ENCODE peak calls at places on chromosome 12, in four cellular contexts. G, Q, M and P are unnamed samples.

GRCh38 chr12:130704606-130705005 is 11.5 kb downstream of the RIMBP2 start:
- DNase-seq in G (no peak), Q (no peak), M (no peak), P (no peak)

GRCh38 chr12:76533331-76533730 is 26.2 kb downstream of the OSBPL8 start:
- DNase-seq in G (no peak), Q (no peak), M (no peak), P (no peak)

GRCh38 chr12:78787576-78787975 is 77.0 kb upstream of the SYT1 start:
- DNase-seq in G (no peak), Q (no peak), M (no peak), P (no peak)

GRCh38 chr12:32947203-32947795 is 50.7 kb upstream of the PKP2 start:
- DNase-seq in G (no peak), Q (no peak), M (no peak), P (no peak)

GRCh38 chr12:116492703-116493324 is 66.4 kb upstream of the MAP1LC3B2 start:
- DNase-seq in G (no peak), Q (no peak), M (no peak), P (no peak)

GRCh38 chr12:19830461-19830860 is 391.2 kb downstream of the AEBP2 start:
- DNase-seq in G (no peak), Q (no peak), M (no peak), P (no peak)

GRCh38 chr12:41972196-41972994 is 172.3 kb downstream of the GXYLT1 start:
- DNase-seq in G (no peak), Q (no peak), M (no peak), P (no peak)

GRCh38 chr12:104935892-104936291 is 22.2 kb downstream of the SLC41A2 start:
- DNase-seq in G (no peak), Q (no peak), M (no peak), P (no peak)

GRCh38 chr12:116881325-116881866 is at the start of gene HRK:
- DNase-seq in G (no peak), Q (no peak), M (no peak), P (no peak)

GRCh38 chr12:96814200-96814599 is 92.9 kb upstream of the NEDD1 start:
- DNase-seq in G (no peak), Q (no peak), M (no peak), P (no peak)

GRCh38 chr12:25493682-25494081 is 59.4 kb downstream of the LMNTD1 start:
- DNase-seq in G (no peak), Q (no peak), M (no peak), P (no peak)

GRCh38 chr12:132458441-132459225 is 31.3 kb upstream of the FBRSL1 start:
- DNase-seq in G (no peak), Q (no peak), M (no peak), P (no peak)

GRCh38 chr12:104793280-104793679 is 164.8 kb downstream of the SLC41A2 start:
- DNase-seq in G (no peak), Q (no peak), M (no peak), P (no peak)

GRCh38 chr12:5586201-5586600 is 154.3 kb downstream of the NTF3 start:
- DNase-seq in G (no peak), Q (no peak), M (no peak), P (no peak)

GRCh38 chr12:84077692-84078091 is 834.9 kb downstream of the SLC6A15 start:
- DNase-seq in G (no peak), Q (no peak), M (no peak), P (no peak)

GRCh38 chr12:24244801-24245200 is 295.3 kb upstream of the SOX5 start:
- DNase-seq in G (no peak), Q (no peak), M (no peak), P (no peak)

GRCh38 chr12:9751204-9752144 is 9.2 kb downstream of the CD69 start:
- DNase-seq in G (no peak), Q (peak; percentile 40), M (no peak), P (no peak)

GRCh38 chr12:52439420-52439819 is 5.2 kb upstream of the KRT75 start:
- DNase-seq in G (no peak), Q (no peak), M (no peak), P (no peak)

GRCh38 chr12:97148941-97149559 is 242.0 kb downstream of the NEDD1 start:
- DNase-seq in G (peak; percentile 18), Q (peak; percentile 7), M (peak; percentile 76), P (peak; percentile 51)

GRCh38 chr12:6520186-6520585 is 14.1 kb upstream of the GAPDH start:
- DNase-seq in G (no peak), Q (no peak), M (no peak), P (no peak)

GRCh38 chr12:109625131-109625559 is 51.6 kb downstream of the MVK start:
- DNase-seq in G (no peak), Q (no peak), M (peak; percentile 88), P (no peak)